ENCODE peak calls at places on chromosomes 5 and 9, in nine cellular contexts. R is T-helper 9 cell; Z is T follicular helper cell; S is stimulated activated CD8-positive, alpha-beta memory T cell treated with anti-CD3 and anti-CD28 coated beads, Interleukin-7, amount 100 ng/mL, for 48 hours; Q is PC-9; X is amniotic stem cell; W is activated T-cell treated with anti-CD3 and anti-CD28 coated beads for 1 hour; U is HCT116; M is effector memory CD4-positive, alpha-beta T cell. T is an unnamed sample.

GRCh38 chr5:177133845-177134652 is 476 bp downstream of the NSD1 start:
- DNase-seq in R (peak), Z (no peak), S (no peak), Q (peak), X (no peak), W (no peak), U (no peak), M (no peak), T (peak)

GRCh38 chr5:22663124-22663523 is 190.0 kb downstream of the CDH12 start:
- DNase-seq in R (no peak), Z (no peak), S (no peak), Q (no peak), X (no peak), W (no peak), U (no peak), M (no peak), T (no peak)

GRCh38 chr9:133842174-133842573 is 104.0 kb upstream of the SARDH start:
- DNase-seq in R (no peak), Z (no peak), S (no peak), Q (no peak), X (no peak), W (no peak), U (no peak), M (no peak), T (no peak)

GRCh38 chr9:37996050-37996811 is 72.8 kb downstream of the SHB start:
- DNase-seq in R (no peak), Z (no peak), S (no peak), Q (no peak), X (no peak), W (no peak), U (no peak), M (no peak), T (no peak)

GRCh38 chr5:122165574-122166021 is 36.3 kb downstream of the ZNF474 start:
- DNase-seq in R (no peak), Z (no peak), S (no peak), Q (no peak), X (no peak), W (no peak), U (no peak), M (no peak), T (no peak)

GRCh38 chr9:77015291-77016048 is 4.0 kb upstream of the FOXB2 start:
- DNase-seq in R (no peak), Z (no peak), S (no peak), Q (no peak), X (no peak), W (no peak), U (no peak), M (no peak), T (no peak)

GRCh38 chr9:108156270-108156998 is 666.9 kb upstream of the KLF4 start:
- DNase-seq in R (no peak), Z (no peak), S (no peak), Q (peak), X (no peak), W (no peak), U (peak), M (no peak), T (no peak)

GRCh38 chr5:133267601-133268000 is 215.8 kb downstream of the HSPA4 start:
- DNase-seq in R (no peak), Z (no peak), S (no peak), Q (no peak), X (no peak), W (no peak), U (no peak), M (no peak), T (no peak)

GRCh38 chr9:108207611-108208051 is 648.2 kb downstream of the ACTL7B start:
- DNase-seq in R (no peak), Z (no peak), S (no peak), Q (no peak), X (no peak), W (no peak), U (no peak), M (no peak), T (no peak)

GRCh38 chr5:102933721-102934459 is 178.8 kb downstream of the PAM start:
- DNase-seq in R (no peak), Z (no peak), S (no peak), Q (no peak), X (no peak), W (no peak), U (no peak), M (no peak), T (no peak)

GRCh38 chr5:178206166-178207101 is 2.1 kb downstream of the HNRNPAB start:
- DNase-seq in R (no peak), Z (no peak), S (no peak), Q (no peak), X (no peak), W (no peak), U (no peak), M (no peak), T (no peak)

GRCh38 chr9:98314381-98315066 is 59.1 kb upstream of the TBC1D2 start:
- DNase-seq in R (no peak), Z (no peak), S (no peak), Q (no peak), X (no peak), W (no peak), U (no peak), M (no peak), T (no peak)

GRCh38 chr5:32100230-32100629 is 73.9 kb downstream of the GOLPH3 start:
- DNase-seq in R (no peak), Z (no peak), S (no peak), Q (no peak), X (no peak), W (no peak), U (no peak), M (no peak), T (no peak)